ENCODE peak calls at places on chromosomes 13 and 19, in six cellular contexts. F, M, U, L, P and T are unnamed samples.

GRCh38 chr19:10260141-10260584 is 8.1 kb downstream of the MRPL4 start:
- DNase-seq in F (no peak), M (no peak), U (no peak), L (peak), P (no peak), T (no peak)

GRCh38 chr19:18768997-18769891 is 21.9 kb downstream of the COMP start:
- DNase-seq in F (peak), M (no peak), U (no peak), L (no peak), P (no peak), T (no peak)

GRCh38 chr13:98343461-98343860 is 166.4 kb upstream of the RNF113B start:
- DNase-seq in F (no peak), M (no peak), U (no peak), L (no peak), P (no peak), T (no peak)

GRCh38 chr13:24925318-24926231 is 161.6 kb downstream of the RNF17 start:
- DNase-seq in F (no peak), M (no peak), U (no peak), L (no peak), P (no peak), T (no peak)

GRCh38 chr13:113457510-113457909 is 4.2 kb upstream of the ADPRHL1 start:
- DNase-seq in F (no peak), M (no peak), U (no peak), L (no peak), P (no peak), T (no peak)

GRCh38 chr19:45782820-45783785 is 813 bp upstream of the DMPK start:
- DNase-seq in F (peak), M (peak), U (no peak), L (no peak), P (no peak), T (no peak)

GRCh38 chr13:108795841-108796240 is 166.4 kb downstream of the MYO16 start:
- DNase-seq in F (no peak), M (peak), U (no peak), L (no peak), P (no peak), T (no peak)

GRCh38 chr13:77692746-77693448 is 4.6 kb upstream of the SLAIN1 start:
- DNase-seq in F (no peak), M (no peak), U (no peak), L (no peak), P (no peak), T (no peak)

GRCh38 chr13:44050450-44051063 is 170.9 kb downstream of the LACC1 start:
- DNase-seq in F (no peak), M (peak), U (no peak), L (no peak), P (no peak), T (no peak)

GRCh38 chr19:5627395-5627904 is 4.6 kb downstream of the SAFB start:
- DNase-seq in F (peak), M (peak), U (no peak), L (peak), P (no peak), T (no peak)

GRCh38 chr19:47609885-47610545 is 1.1 kb downstream of the BICRA start:
- DNase-seq in F (peak), M (no peak), U (peak), L (peak), P (no peak), T (peak)

GRCh38 chr19:33124207-33125098 is 7.5 kb upstream of the WDR88 start:
- DNase-seq in F (no peak), M (no peak), U (no peak), L (no peak), P (no peak), T (no peak)

GRCh38 chr19:4328243-4328990 is 10.2 kb downstream of the STAP2 start:
- DNase-seq in F (peak), M (peak), U (peak), L (peak), P (peak), T (peak)

GRCh38 chr19:56727731-56728130 is 56.2 kb upstream of the ZNF835 start:
- DNase-seq in F (no peak), M (no peak), U (no peak), L (no peak), P (no peak), T (no peak)